ENCODE peak calls at places on chromosomes 13 and 19, in four cellular contexts. J is psoas muscle, R is lung, V is ovary. A is an unnamed sample.

GRCh38 chr19:14512420-14512961 is 5.7 kb downstream of the DNAJB1 start:
- DNase-seq in J (no peak), R (no peak), V (no peak), A (no peak)

GRCh38 chr19:18831524-18832330 is at the start of gene UPF1:
- DNase-seq in J (peak; percentile 98), R (peak; percentile 94), V (peak; percentile 93), A (peak; percentile 87)

GRCh38 chr13:112561478-112561877 is 26.5 kb downstream of the TUBGCP3 start:
- DNase-seq in J (no peak), R (no peak), V (no peak), A (no peak)

GRCh38 chr19:30879225-30879624 is 470.0 kb downstream of the TSHZ3 start:
- DNase-seq in J (no peak), R (no peak), V (no peak), A (no peak)

GRCh38 chr13:26881154-26881553 is 120.6 kb upstream of the GPR12 start:
- DNase-seq in J (no peak), R (no peak), V (no peak), A (no peak)

GRCh38 chr13:39879286-39880035 is 224.0 kb downstream of the COG6 start:
- DNase-seq in J (no peak), R (no peak), V (no peak), A (no peak)

GRCh38 chr13:95509521-95510315 is 42.8 kb upstream of the CLDN10 start:
- DNase-seq in J (no peak), R (no peak), V (no peak), A (no peak)

GRCh38 chr13:104847863-104848262 is 1687.6 kb downstream of the EFNB2 start:
- DNase-seq in J (no peak), R (no peak), V (no peak), A (no peak)

GRCh38 chr13:52112606-52113005 is 16.3 kb downstream of the NEK5 start:
- DNase-seq in J (no peak), R (no peak), V (no peak), A (no peak)

GRCh38 chr19:4445963-4446668 is 11.5 kb downstream of the UBXN6 start:
- DNase-seq in J (no peak), R (no peak), V (peak; percentile 66), A (no peak)

GRCh38 chr13:50248537-50249521 is 233.6 kb downstream of the KCNRG start:
- DNase-seq in J (no peak), R (no peak), V (no peak), A (no peak)

GRCh38 chr19:3243851-3244700 is 19.6 kb downstream of the CELF5 start:
- DNase-seq in J (no peak), R (no peak), V (no peak), A (no peak)

GRCh38 chr19:45472557-45473365 is 5.0 kb downstream of the FOSB start:
- DNase-seq in J (no peak), R (no peak), V (no peak), A (no peak)

GRCh38 chr13:33628662-33629061 is 189.3 kb upstream of the RFC3 start:
- DNase-seq in J (no peak), R (no peak), V (no peak), A (no peak)
- H3K4me3 ChIP-seq in J (no peak overlapping the region), R (no peak overlapping the region), V (no peak overlapping the region), A (no peak overlapping the region)

GRCh38 chr19:50477751-50478515 is 1.3 kb upstream of the GARIN5A start:
- DNase-seq in J (peak; percentile 8), R (no peak), V (no peak), A (no peak)

GRCh38 chr19:50480281-50481111 is 3.8 kb upstream of the GARIN5A start:
- DNase-seq in J (peak; percentile 39), R (no peak), V (no peak), A (no peak)

GRCh38 chr19:50479761-50480251 is 3.2 kb upstream of the GARIN5A start:
- DNase-seq in J (peak; percentile 44), R (no peak), V (no peak), A (no peak)

GRCh38 chr19:50476943-50477264 is 256 bp upstream of the GARIN5A start:
- DNase-seq in J (no peak), R (no peak), V (no peak), A (no peak)

DNA sequence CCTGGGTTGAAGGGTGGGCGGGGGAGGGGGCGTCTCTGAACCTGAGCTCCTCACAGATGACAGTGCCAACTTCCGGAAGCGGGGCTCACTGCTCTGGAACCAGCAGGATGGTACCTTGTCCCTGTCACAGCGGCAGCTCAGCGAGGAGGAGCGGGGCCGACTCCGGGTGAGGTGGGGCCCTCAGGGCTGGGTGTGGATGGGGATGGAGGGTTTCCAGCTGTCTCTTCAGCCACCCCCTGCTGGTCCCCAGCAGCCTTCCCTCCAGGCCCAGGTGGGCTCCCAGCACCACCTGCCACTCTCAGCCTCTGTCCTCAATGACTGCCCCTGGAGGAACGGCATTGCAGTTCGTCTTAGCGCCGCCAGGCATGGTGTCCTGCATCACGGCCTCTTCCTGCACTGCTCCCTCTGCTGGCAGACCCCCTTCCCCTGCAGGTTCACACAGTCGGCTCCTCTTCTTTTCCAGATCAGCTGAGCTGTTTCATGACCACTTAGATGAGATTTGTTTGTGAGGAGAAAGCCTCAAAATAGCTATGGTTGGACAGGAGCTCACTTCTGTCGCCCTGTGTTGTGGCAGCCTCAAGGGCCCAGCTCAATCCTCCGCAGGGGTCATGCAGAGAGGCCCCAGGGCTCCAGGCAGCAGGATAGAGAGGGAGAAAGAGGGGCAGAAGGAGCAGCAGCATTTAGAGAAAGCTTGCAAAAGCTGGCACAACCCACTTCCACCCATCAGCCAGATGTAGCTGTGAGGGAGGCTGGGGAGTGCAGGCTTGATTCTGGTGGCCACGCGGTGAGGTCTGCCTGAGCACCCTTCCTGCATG is 2.5 kb upstream of the GARIN5A start:
- DNase-seq in J (peak; percentile 76), R (no peak), V (no peak), A (no peak)
- H3K36me3 ChIP-seq in J (peaks cover 4% of the 10 kb centered on the region), R (no peaks in the 10 kb centered on the region), V (no peaks in the 10 kb centered on the region), A (peaks cover 46% of the 10 kb centered on the region)

GRCh38 chr19:38210458-38210987 is 13.5 kb downstream of the DPF1 start:
- DNase-seq in J (peak; percentile 85), R (no peak), V (peak; percentile 81), A (no peak)

GRCh38 chr19:38211206-38211605 is 12.8 kb downstream of the DPF1 start:
- DNase-seq in J (no peak), R (no peak), V (peak; percentile 20), A (no peak)

GRCh38 chr19:38208571-38208970 is 15.5 kb downstream of the DPF1 start:
- DNase-seq in J (no peak), R (no peak), V (no peak), A (no peak)

GRCh38 chr19:38209152-38209551 is 14.9 kb downstream of the DPF1 start:
- DNase-seq in J (no peak), R (no peak), V (no peak), A (no peak)

GRCh38 chr19:38209671-38210457 is 14.2 kb downstream of the DPF1 start:
- DNase-seq in J (peak; percentile 92), R (peak; percentile 39), V (peak; percentile 91), A (peak; percentile 75)
- H3K4me3 ChIP-seq in J (peak overlapping the region; percentile 15), R (no peak overlapping the region), V (no peak overlapping the region), A (no peak overlapping the region)

DNA sequence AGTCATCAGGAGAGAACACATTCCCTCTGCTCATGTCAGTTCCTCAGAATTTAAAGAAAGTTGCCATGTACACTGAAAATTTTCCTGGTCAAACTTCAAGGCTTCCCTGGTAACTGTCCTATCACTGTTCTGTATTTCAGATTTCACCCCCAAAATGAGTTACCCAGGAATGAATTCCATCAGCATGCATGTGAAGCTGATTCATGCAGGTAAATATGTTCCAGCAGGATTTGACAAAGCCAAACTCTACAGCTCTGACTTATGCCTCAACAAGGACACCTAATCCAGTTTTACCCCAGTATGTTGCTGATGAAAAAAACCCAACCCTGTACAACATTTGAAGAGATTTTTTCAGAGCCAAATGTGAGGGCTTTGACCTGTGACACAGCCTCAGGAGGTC is 21.5 kb downstream of the LIG4 start:
- DNase-seq in J (no peak), R (no peak), V (no peak), A (no peak)
- H3K36me3 ChIP-seq in J (no peaks in the 10 kb centered on the region), R (no peaks in the 10 kb centered on the region), V (no peaks in the 10 kb centered on the region), A (no peaks in the 10 kb centered on the region)

GRCh38 chr19:40800997-40801377 is 2.0 kb downstream of the EGLN2 start:
- DNase-seq in J (no peak), R (no peak), V (no peak), A (no peak)
- H3K4me3 ChIP-seq in J (peak overlapping the region; percentile 95), R (peak overlapping the region; percentile 89), V (peak overlapping the region; percentile 79), A (peak overlapping the region; percentile 80)

DNA sequence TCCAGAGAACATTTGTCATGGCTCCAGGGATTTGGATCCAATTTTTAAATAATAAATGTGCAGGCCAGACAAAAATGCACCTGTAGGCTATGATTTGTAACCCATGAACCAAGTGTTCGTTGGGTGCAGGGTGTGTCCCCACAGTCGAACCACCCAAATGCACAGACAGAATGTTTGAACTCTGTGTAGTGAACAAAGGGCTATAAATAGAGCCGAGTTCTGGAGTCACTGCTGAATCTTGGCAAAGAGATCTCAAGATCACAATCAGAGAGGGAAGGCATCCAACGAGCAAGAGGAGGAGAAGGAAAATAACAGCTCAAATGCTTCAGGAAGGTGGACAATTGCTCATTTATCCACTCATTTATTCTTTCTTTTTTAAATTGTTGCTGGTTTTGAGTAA is 547.9 kb downstream of the FGF9 start:
- DNase-seq in J (no peak), R (no peak), V (no peak), A (no peak)
- H3K36me3 ChIP-seq in J (no peaks in the 10 kb centered on the region), R (no peaks in the 10 kb centered on the region), V (no peaks in the 10 kb centered on the region), A (no peaks in the 10 kb centered on the region)

GRCh38 chr13:100090861-100091260 is 2.0 kb downstream of the PCCA start:
- DNase-seq in J (no peak), R (no peak), V (no peak), A (no peak)
- H3K4me3 ChIP-seq in J (no peak overlapping the region), R (no peak overlapping the region), V (no peak overlapping the region), A (no peak overlapping the region)